ENCODE peak calls at places on chromosomes 12 and 14, in seven cellular contexts. R, B, H, G, S, I and P are unnamed samples.
A peak's percentile ranks its signal among the peaks of the same experiment; 100 is the strongest.

GRCh38 chr12:72790273-72790672 is 518.1 kb downstream of the TRHDE start:
- DNase-seq in R (no peak), B (no peak), H (no peak), G (no peak), S (no peak), I (no peak), P (no peak)

GRCh38 chr14:94345344-94346072 is 22.4 kb upstream of the SERPINA6 start:
- DNase-seq in R (peak; percentile 67), B (peak; percentile 93), H (peak; percentile 93), G (no peak), S (no peak), I (no peak), P (peak; percentile 77)

GRCh38 chr12:53219956-53220856 is 11.8 kb downstream of the RARG start:
- DNase-seq in R (peak; percentile 90), B (peak; percentile 77), H (peak; percentile 78), G (peak; percentile 83), S (peak; percentile 72), I (peak; percentile 71), P (no peak)

GRCh38 chr12:78584695-78585094 is 279.9 kb upstream of the SYT1 start:
- DNase-seq in R (peak; percentile 35), B (peak; percentile 8), H (peak; percentile 6), G (peak; percentile 43), S (no peak), I (no peak), P (peak; percentile 4)

GRCh38 chr12:57237653-57237951 is 8.1 kb downstream of the SHMT2 start:
- DNase-seq in R (no peak), B (no peak), H (no peak), G (no peak), S (no peak), I (no peak), P (no peak)

GRCh38 chr14:68089146-68089715 is 269.7 kb downstream of the RAD51B start:
- DNase-seq in R (peak; percentile 86), B (peak; percentile 25), H (peak; percentile 61), G (no peak), S (no peak), I (no peak), P (no peak)

GRCh38 chr12:11171145-11171952 is at the start of gene SMIM10L1:
- DNase-seq in R (peak; percentile 97), B (peak; percentile 95), H (peak; percentile 94), G (peak; percentile 97), S (peak; percentile 91), I (peak; percentile 93), P (peak; percentile 69)

GRCh38 chr12:65955418-65955817 is 131.1 kb downstream of the HMGA2 start:
- DNase-seq in R (no peak), B (no peak), H (no peak), G (no peak), S (no peak), I (no peak), P (no peak)

GRCh38 chr12:58608711-58609110 is 311.6 kb downstream of the LRIG3 start:
- DNase-seq in R (peak; percentile 61), B (peak; percentile 51), H (peak; percentile 24), G (no peak), S (no peak), I (no peak), P (no peak)

GRCh38 chr12:32603858-32604257 is 75.2 kb upstream of the DNM1L start:
- DNase-seq in R (peak; percentile 45), B (peak; percentile 79), H (peak; percentile 51), G (no peak), S (no peak), I (no peak), P (peak; percentile 59)

GRCh38 chr12:104687823-104688573 is 231.2 kb downstream of the CHST11 start:
- DNase-seq in R (no peak), B (no peak), H (no peak), G (no peak), S (no peak), I (no peak), P (no peak)

GRCh38 chr14:94016446-94016976 is 9.6 kb upstream of the OTUB2 start:
- DNase-seq in R (no peak), B (no peak), H (no peak), G (no peak), S (no peak), I (no peak), P (no peak)

GRCh38 chr14:58914271-58914855 is 274.1 kb upstream of the DAAM1 start:
- DNase-seq in R (no peak), B (no peak), H (no peak), G (no peak), S (no peak), I (no peak), P (no peak)

GRCh38 chr14:90758959-90759358 is 57.3 kb downstream of the TTC7B start:
- DNase-seq in R (peak; percentile 29), B (peak; percentile 67), H (peak; percentile 4), G (peak; percentile 4), S (no peak), I (peak; percentile 74), P (no peak)

GRCh38 chr14:76955575-76956252 is 72.8 kb downstream of the IRF2BPL start:
- DNase-seq in R (peak; percentile 53), B (no peak), H (peak; percentile 59), G (peak; percentile 50), S (no peak), I (no peak), P (no peak)

GRCh38 chr14:22118894-22119477 is 445.4 kb upstream of the OR4E1 start:
- DNase-seq in R (peak; percentile 26), B (no peak), H (peak; percentile 80), G (no peak), S (no peak), I (no peak), P (no peak)

GRCh38 chr14:94364964-94365363 is 23.4 kb downstream of the SERPINA1 start:
- DNase-seq in R (no peak), B (no peak), H (no peak), G (no peak), S (no peak), I (no peak), P (no peak)

GRCh38 chr12:85835810-85836715 is at the start of gene RASSF9:
- DNase-seq in R (peak; percentile 90), B (peak; percentile 98), H (peak; percentile 43), G (no peak), S (peak; percentile 57), I (peak; percentile 58), P (no peak)

GRCh38 chr12:68641138-68641537 is 30.4 kb downstream of the RAP1B start:
- DNase-seq in R (no peak), B (no peak), H (no peak), G (peak; percentile 51), S (no peak), I (no peak), P (no peak)

GRCh38 chr14:73784988-73785313 is 66.7 kb upstream of the PTGR2 start:
- DNase-seq in R (no peak), B (no peak), H (no peak), G (no peak), S (peak; percentile 45), I (no peak), P (no peak)

GRCh38 chr14:68660495-68660894 is 132.4 kb downstream of the ZFP36L1 start:
- DNase-seq in R (no peak), B (no peak), H (no peak), G (no peak), S (no peak), I (no peak), P (no peak)

GRCh38 chr14:51545396-51545795 is 106.3 kb upstream of the FRMD6 start:
- DNase-seq in R (no peak), B (no peak), H (no peak), G (no peak), S (no peak), I (no peak), P (no peak)
- TF ChIP-seq CTCF in R (no peak), B (no peak), H (no peak), G (no peak), S (no peak), I (no peak), P (no peak)

DNA sequence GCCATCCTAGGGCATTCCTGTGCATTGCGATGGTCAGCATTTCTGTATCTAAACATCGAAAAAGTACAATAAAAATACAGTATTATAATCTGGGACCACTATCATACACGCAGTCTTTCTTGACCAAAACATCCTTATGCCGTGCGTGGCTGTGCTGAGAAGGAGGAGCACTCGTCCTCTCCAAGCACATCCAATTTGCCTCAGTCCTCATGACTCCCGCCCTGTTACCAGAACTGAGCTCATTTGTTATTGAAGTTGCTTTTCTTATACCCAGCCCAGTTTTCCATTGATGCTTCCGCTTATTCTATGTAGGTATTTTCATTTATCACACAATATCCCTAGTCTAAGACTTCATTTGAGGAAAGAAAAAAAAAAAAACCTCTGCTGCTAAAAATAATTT is 237.0 kb upstream of the PLEKHG7 start:
- DNase-seq in R (no peak), B (no peak), H (no peak), G (peak; percentile 62), S (no peak), I (no peak), P (no peak)
- H3K4me3 ChIP-seq in R (no peak overlapping the region), B (no peak overlapping the region), H (no peak overlapping the region), G (peak overlapping the region; percentile 70), S (peak overlapping the region; percentile 44), I (no peak overlapping the region), P (no peak overlapping the region)

GRCh38 chr14:92603309-92604257 is 90.0 kb downstream of the RIN3 start:
- DNase-seq in R (peak; percentile 92), B (peak; percentile 76), H (peak; percentile 83), G (no peak), S (no peak), I (peak; percentile 40), P (peak; percentile 42)
- TF ChIP-seq CTCF in R (peak; percentile 37), B (peak; percentile 5), H (peak; percentile 32), G (no peak), S (no peak), I (peak; percentile 63), P (no peak)

DNA sequence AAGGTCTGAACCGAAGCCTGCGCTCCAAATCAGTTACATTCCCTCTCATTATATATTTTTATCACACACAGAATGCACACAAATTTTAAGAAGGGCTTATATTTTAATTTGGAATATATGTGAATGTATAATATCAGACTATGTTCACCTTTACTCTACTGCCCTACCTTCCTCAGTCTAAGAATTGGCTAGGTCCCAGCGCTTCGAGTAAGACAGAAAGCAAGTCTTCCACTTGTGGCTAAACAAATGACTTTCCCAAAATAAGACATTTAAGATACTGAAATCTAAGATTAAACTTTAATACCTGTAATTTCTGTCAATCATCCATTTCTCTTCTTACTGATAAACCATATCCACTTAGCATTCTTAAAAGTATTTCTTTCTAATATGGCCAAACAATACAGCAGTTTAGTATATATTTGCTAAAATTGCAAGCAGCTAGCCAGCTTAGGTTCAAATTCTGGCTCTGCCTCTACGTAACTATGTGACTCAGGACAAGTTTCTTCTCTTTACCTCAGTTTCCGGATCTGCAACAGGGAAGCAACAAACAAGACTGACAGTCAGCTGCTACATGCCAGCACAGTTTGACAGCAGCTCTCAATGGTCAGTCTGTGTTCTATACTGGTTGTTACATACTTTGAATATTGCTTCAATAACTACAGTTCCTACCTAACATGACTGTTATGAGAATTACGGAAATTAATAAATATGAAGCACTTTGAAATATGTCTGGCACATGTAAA is 2.0 kb downstream of the INTS13 start:
- DNase-seq in R (no peak), B (no peak), H (no peak), G (peak; percentile 19), S (no peak), I (no peak), P (no peak)
- H3K4me3 ChIP-seq in R (no peak overlapping the region), B (peak overlapping the region; percentile 32), H (no peak overlapping the region), G (peak overlapping the region; percentile 89), S (no peak overlapping the region), I (no peak overlapping the region), P (peak overlapping the region; percentile 67)

GRCh38 chr14:100076630-100077029 is 11.4 kb downstream of the EVL start:
- DNase-seq in R (peak; percentile 69), B (peak; percentile 89), H (peak; percentile 81), G (no peak), S (no peak), I (peak; percentile 35), P (peak; percentile 54)
- TF ChIP-seq CTCF in R (no peak), B (no peak), H (no peak), G (no peak), S (no peak), I (no peak), P (no peak)